ENCODE peak calls at places on chromosomes 6 and 20, in five cellular contexts. One of them, this sample, is unnamed.

GRCh38 chr6:147867827-147868226 is 359.3 kb downstream of the SAMD5 start:
- DNase-seq in psoas muscle: no peak
- DNase-seq in stomach: no peak
- DNase-seq in mucosa of gallbladder: no peak
- DNase-seq in EL: no peak
- DNase-seq in this sample: no peak

GRCh38 chr6:159874475-159874874 is 16.3 kb upstream of the MAS1 start:
- DNase-seq in psoas muscle: no peak
- DNase-seq in stomach: peak
- DNase-seq in mucosa of gallbladder: no peak
- DNase-seq in EL: peak
- DNase-seq in this sample: no peak

GRCh38 chr20:49603209-49603627 is 35.3 kb upstream of the PTGIS start:
- DNase-seq in psoas muscle: peak
- DNase-seq in stomach: no peak
- DNase-seq in mucosa of gallbladder: no peak
- DNase-seq in EL: peak
- DNase-seq in this sample: no peak

GRCh38 chr6:100382767-100383195 is 81.9 kb downstream of the SIM1 start:
- DNase-seq in psoas muscle: no peak
- DNase-seq in stomach: no peak
- DNase-seq in mucosa of gallbladder: no peak
- DNase-seq in EL: no peak
- DNase-seq in this sample: no peak

GRCh38 chr6:143155681-143156080 is 95.0 kb downstream of the AIG1 start:
- DNase-seq in psoas muscle: no peak
- DNase-seq in stomach: no peak
- DNase-seq in mucosa of gallbladder: no peak
- DNase-seq in EL: no peak
- DNase-seq in this sample: no peak

GRCh38 chr6:84739866-84740208 is 24.6 kb downstream of the TBX18 start:
- DNase-seq in psoas muscle: no peak
- DNase-seq in stomach: no peak
- DNase-seq in mucosa of gallbladder: no peak
- DNase-seq in EL: peak
- DNase-seq in this sample: no peak

GRCh38 chr6:149170564-149171452 is 146.7 kb upstream of the TAB2 start:
- DNase-seq in psoas muscle: peak
- DNase-seq in stomach: no peak
- DNase-seq in mucosa of gallbladder: no peak
- DNase-seq in EL: no peak
- DNase-seq in this sample: no peak

GRCh38 chr6:140252099-140252498 is 877.7 kb upstream of the CITED2 start:
- DNase-seq in psoas muscle: no peak
- DNase-seq in stomach: no peak
- DNase-seq in mucosa of gallbladder: no peak
- DNase-seq in EL: no peak
- DNase-seq in this sample: no peak

GRCh38 chr6:166415306-166415705 is 32.6 kb upstream of the MPC1 start:
- DNase-seq in psoas muscle: no peak
- DNase-seq in stomach: no peak
- DNase-seq in mucosa of gallbladder: no peak
- DNase-seq in EL: no peak
- DNase-seq in this sample: peak

GRCh38 chr6:146901940-146902816 is 302.0 kb upstream of the STXBP5 start:
- DNase-seq in psoas muscle: no peak
- DNase-seq in stomach: no peak
- DNase-seq in mucosa of gallbladder: no peak
- DNase-seq in EL: peak
- DNase-seq in this sample: no peak

GRCh38 chr20:21251278-21251677 is 51.9 kb upstream of the XRN2 start:
- DNase-seq in psoas muscle: no peak
- DNase-seq in stomach: no peak
- DNase-seq in mucosa of gallbladder: no peak
- DNase-seq in EL: peak
- DNase-seq in this sample: no peak

GRCh38 chr6:145445674-145446073 is 289.6 kb downstream of the EPM2A start:
- DNase-seq in psoas muscle: no peak
- DNase-seq in stomach: no peak
- DNase-seq in mucosa of gallbladder: no peak
- DNase-seq in EL: no peak
- DNase-seq in this sample: no peak

GRCh38 chr20:47296950-47297349 is 59.5 kb downstream of the ZMYND8 start:
- DNase-seq in psoas muscle: no peak
- DNase-seq in stomach: no peak
- DNase-seq in mucosa of gallbladder: no peak
- DNase-seq in EL: no peak
- DNase-seq in this sample: no peak

GRCh38 chr20:17854307-17854903 is 114.2 kb downstream of the SNX5 start:
- DNase-seq in psoas muscle: no peak
- DNase-seq in stomach: peak
- DNase-seq in mucosa of gallbladder: peak
- DNase-seq in EL: peak
- DNase-seq in this sample: no peak

GRCh38 chr6:21135484-21136005 is 458.0 kb upstream of the SOX4 start:
- DNase-seq in psoas muscle: no peak
- DNase-seq in stomach: no peak
- DNase-seq in mucosa of gallbladder: no peak
- DNase-seq in EL: no peak
- DNase-seq in this sample: no peak

GRCh38 chr20:4130404-4131189 is 115.2 kb upstream of the RNF24 start:
- DNase-seq in psoas muscle: no peak
- DNase-seq in stomach: no peak
- DNase-seq in mucosa of gallbladder: no peak
- DNase-seq in EL: peak
- DNase-seq in this sample: no peak

GRCh38 chr6:35057449-35058030 is 83.6 kb downstream of the TCP11 start:
- DNase-seq in psoas muscle: no peak
- DNase-seq in stomach: no peak
- DNase-seq in mucosa of gallbladder: no peak
- DNase-seq in EL: no peak
- DNase-seq in this sample: peak

GRCh38 chr20:61861054-61861841 is 204.4 kb downstream of the TAF4 start:
- DNase-seq in psoas muscle: no peak
- DNase-seq in stomach: no peak
- DNase-seq in mucosa of gallbladder: no peak
- DNase-seq in EL: no peak
- DNase-seq in this sample: no peak

GRCh38 chr6:119449253-119450156 is 99.9 kb upstream of the MAN1A1 start:
- DNase-seq in psoas muscle: no peak
- DNase-seq in stomach: no peak
- DNase-seq in mucosa of gallbladder: no peak
- DNase-seq in EL: no peak
- DNase-seq in this sample: no peak

GRCh38 chr6:21354805-21355238 is 238.7 kb upstream of the SOX4 start:
- DNase-seq in psoas muscle: no peak
- DNase-seq in stomach: no peak
- DNase-seq in mucosa of gallbladder: peak
- DNase-seq in EL: no peak
- DNase-seq in this sample: no peak

GRCh38 chr20:16349518-16350295 is 223.5 kb downstream of the KIF16B start:
- DNase-seq in psoas muscle: no peak
- DNase-seq in stomach: no peak
- DNase-seq in mucosa of gallbladder: no peak
- DNase-seq in EL: peak
- DNase-seq in this sample: no peak

GRCh38 chr20:22762576-22763256 is 178.3 kb upstream of the FOXA2 start:
- DNase-seq in psoas muscle: no peak
- DNase-seq in stomach: no peak
- DNase-seq in mucosa of gallbladder: no peak
- DNase-seq in EL: peak
- DNase-seq in this sample: no peak

GRCh38 chr6:170125447-170126300 is 165.2 kb downstream of the DLL1 start:
- DNase-seq in psoas muscle: no peak
- DNase-seq in stomach: peak
- DNase-seq in mucosa of gallbladder: no peak
- DNase-seq in EL: no peak
- DNase-seq in this sample: peak

GRCh38 chr6:26257272-26257671 is 107.7 kb upstream of the BTN3A2 start:
- DNase-seq in psoas muscle: no peak
- DNase-seq in stomach: no peak
- DNase-seq in mucosa of gallbladder: no peak
- DNase-seq in EL: no peak
- DNase-seq in this sample: no peak

GRCh38 chr6:116665464-116665863 is 3.1 kb downstream of the ZUP1 start:
- DNase-seq in psoas muscle: no peak
- DNase-seq in stomach: no peak
- DNase-seq in mucosa of gallbladder: no peak
- DNase-seq in EL: no peak
- DNase-seq in this sample: no peak

This sample was measured in spleen.